ENCODE peak calls at places on chromosomes 7 and 10, in six cellular contexts. One of them, this sample, is unnamed.
A peak's percentile ranks its signal among the peaks of the same experiment; 100 is the strongest.

GRCh38 chr10:5570007-5570655 is 45.4 kb downstream of the CALML3 start:
- DNase-seq in PC-3: no peak
- DNase-seq in GM23248: no peak
- DNase-seq in neural progenitor cell: no peak
- DNase-seq in hepatocyte: no peak
- DNase-seq in OCI-LY7: no peak
- DNase-seq in this sample: no peak

GRCh38 chr10:4688620-4689019 is 137.4 kb upstream of the AKR1E2 start:
- DNase-seq in PC-3: no peak
- DNase-seq in GM23248: no peak
- DNase-seq in neural progenitor cell: no peak
- DNase-seq in hepatocyte: no peak
- DNase-seq in OCI-LY7: no peak
- DNase-seq in this sample: no peak

GRCh38 chr7:96773483-96773882 is 63.8 kb upstream of the SEM1 start:
- DNase-seq in PC-3: no peak
- DNase-seq in GM23248: no peak
- DNase-seq in neural progenitor cell: no peak
- DNase-seq in hepatocyte: no peak
- DNase-seq in OCI-LY7: no peak
- DNase-seq in this sample: no peak

GRCh38 chr7:4200546-4201094 is 481.5 kb upstream of the FOXK1 start:
- DNase-seq in PC-3: peak; percentile 19
- DNase-seq in GM23248: no peak
- DNase-seq in neural progenitor cell: no peak
- DNase-seq in hepatocyte: no peak
- DNase-seq in OCI-LY7: no peak
- DNase-seq in this sample: no peak

GRCh38 chr10:22489467-22489866 is 144.2 kb downstream of the SPAG6 start:
- DNase-seq in PC-3: no peak
- DNase-seq in GM23248: peak; percentile 28
- DNase-seq in neural progenitor cell: no peak
- DNase-seq in hepatocyte: no peak
- DNase-seq in OCI-LY7: no peak
- DNase-seq in this sample: no peak

GRCh38 chr7:52463341-52463740 is 572.1 kb upstream of the POM121L12 start:
- DNase-seq in PC-3: peak; percentile 64
- DNase-seq in GM23248: no peak
- DNase-seq in neural progenitor cell: no peak
- DNase-seq in hepatocyte: no peak
- DNase-seq in OCI-LY7: no peak
- DNase-seq in this sample: no peak

GRCh38 chr10:1048349-1048731 is 579 bp downstream of the IDI1 start:
- DNase-seq in PC-3: peak; percentile 2
- DNase-seq in GM23248: no peak
- DNase-seq in neural progenitor cell: no peak
- DNase-seq in hepatocyte: no peak
- DNase-seq in OCI-LY7: no peak
- DNase-seq in this sample: no peak

GRCh38 chr7:100563809-100564400 is 9.8 kb downstream of the SAP25 start:
- DNase-seq in PC-3: peak; percentile 68
- DNase-seq in GM23248: peak; percentile 74
- DNase-seq in neural progenitor cell: peak; percentile 81
- DNase-seq in hepatocyte: peak; percentile 85
- DNase-seq in OCI-LY7: peak; percentile 75
- DNase-seq in this sample: peak; percentile 96

GRCh38 chr7:157730614-157731013 is 393.8 kb downstream of the DNAJB6 start:
- DNase-seq in PC-3: no peak
- DNase-seq in GM23248: no peak
- DNase-seq in neural progenitor cell: no peak
- DNase-seq in hepatocyte: no peak
- DNase-seq in OCI-LY7: no peak
- DNase-seq in this sample: no peak

GRCh38 chr7:67045496-67045995 is 48.9 kb downstream of the TYW1 start:
- DNase-seq in PC-3: no peak
- DNase-seq in GM23248: no peak
- DNase-seq in neural progenitor cell: no peak
- DNase-seq in hepatocyte: no peak
- DNase-seq in OCI-LY7: no peak
- DNase-seq in this sample: no peak

GRCh38 chr10:50469778-50470193 is 154.0 kb downstream of the SGMS1 start:
- DNase-seq in PC-3: peak; percentile 26
- DNase-seq in GM23248: peak; percentile 50
- DNase-seq in neural progenitor cell: no peak
- DNase-seq in hepatocyte: no peak
- DNase-seq in OCI-LY7: no peak
- DNase-seq in this sample: no peak

GRCh38 chr7:156376317-156376716 is 264.3 kb upstream of the RNF32 start:
- DNase-seq in PC-3: no peak
- DNase-seq in GM23248: no peak
- DNase-seq in neural progenitor cell: no peak
- DNase-seq in hepatocyte: no peak
- DNase-seq in OCI-LY7: no peak
- DNase-seq in this sample: no peak

GRCh38 chr7:5500777-5501350 is 77.2 kb upstream of the TNRC18 start:
- DNase-seq in PC-3: no peak
- DNase-seq in GM23248: no peak
- DNase-seq in neural progenitor cell: no peak
- DNase-seq in hepatocyte: no peak
- DNase-seq in OCI-LY7: no peak
- DNase-seq in this sample: no peak

GRCh38 chr10:79405221-79405994 is 40.0 kb downstream of the ZCCHC24 start:
- DNase-seq in PC-3: no peak
- DNase-seq in GM23248: no peak
- DNase-seq in neural progenitor cell: no peak
- DNase-seq in hepatocyte: peak; percentile 61
- DNase-seq in OCI-LY7: no peak
- DNase-seq in this sample: no peak

GRCh38 chr10:79404690-79405131 is 40.7 kb downstream of the ZCCHC24 start:
- DNase-seq in PC-3: no peak
- DNase-seq in GM23248: no peak
- DNase-seq in neural progenitor cell: no peak
- DNase-seq in hepatocyte: no peak
- DNase-seq in OCI-LY7: no peak
- DNase-seq in this sample: no peak

GRCh38 chr10:79402951-79403350 is 42.5 kb downstream of the ZCCHC24 start:
- DNase-seq in PC-3: peak; percentile 77
- DNase-seq in GM23248: no peak
- DNase-seq in neural progenitor cell: no peak
- DNase-seq in hepatocyte: no peak
- DNase-seq in OCI-LY7: no peak
- DNase-seq in this sample: no peak

GRCh38 chr10:79403441-79404230 is 41.8 kb downstream of the ZCCHC24 start:
- DNase-seq in PC-3: peak; percentile 82
- DNase-seq in GM23248: no peak
- DNase-seq in neural progenitor cell: peak; percentile 61
- DNase-seq in hepatocyte: no peak
- DNase-seq in OCI-LY7: no peak
- DNase-seq in this sample: no peak

DNA sequence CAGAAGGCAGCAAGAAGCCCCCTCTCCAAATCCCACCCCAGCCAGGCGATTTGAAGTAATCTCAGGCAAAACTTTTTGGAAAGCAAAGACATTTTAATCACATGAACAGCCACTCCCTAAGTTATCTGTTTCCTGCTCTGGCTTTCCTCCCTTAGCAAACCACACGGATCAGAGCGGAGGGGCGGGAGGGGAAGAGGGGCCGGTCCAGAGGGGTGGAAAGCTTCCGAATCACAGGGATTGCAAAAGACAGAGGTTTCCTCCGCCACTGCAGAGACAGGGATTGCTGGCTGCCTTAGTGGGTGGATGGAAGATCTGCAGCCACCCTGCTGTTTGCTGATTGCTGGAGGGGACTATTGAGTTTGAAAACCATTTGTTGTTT is 41.2 kb downstream of the ZCCHC24 start:
- DNase-seq in PC-3: peak; percentile 81
- DNase-seq in GM23248: peak; percentile 88
- DNase-seq in neural progenitor cell: peak; percentile 45
- DNase-seq in hepatocyte: peak; percentile 81
- DNase-seq in OCI-LY7: no peak
- DNase-seq in this sample: peak; percentile 41
- H3K27ac ChIP-seq in PC-3: peak overlapping the region; percentile 36
- H3K27ac ChIP-seq in GM23248: peak overlapping the region; percentile 57
- H3K27ac ChIP-seq in neural progenitor cell: no peak overlapping the region
- H3K27ac ChIP-seq in hepatocyte: peak overlapping the region; percentile 93
- H3K27ac ChIP-seq in OCI-LY7: no peak overlapping the region
- H3K27ac ChIP-seq in this sample: no peak overlapping the region

GRCh38 chr10:48683893-48684292 is 780 bp upstream of the WDFY4 start:
- DNase-seq in PC-3: no peak
- DNase-seq in GM23248: no peak
- DNase-seq in neural progenitor cell: no peak
- DNase-seq in hepatocyte: no peak
- DNase-seq in OCI-LY7: peak; percentile 87
- DNase-seq in this sample: no peak

GRCh38 chr10:48684463-48684791 is 246 bp upstream of the WDFY4 start:
- DNase-seq in PC-3: no peak
- DNase-seq in GM23248: no peak
- DNase-seq in neural progenitor cell: no peak
- DNase-seq in hepatocyte: no peak
- DNase-seq in OCI-LY7: no peak
- DNase-seq in this sample: no peak

GRCh38 chr10:48682265-48682664 is 2.4 kb upstream of the WDFY4 start:
- DNase-seq in PC-3: no peak
- DNase-seq in GM23248: no peak
- DNase-seq in neural progenitor cell: no peak
- DNase-seq in hepatocyte: peak; percentile 4
- DNase-seq in OCI-LY7: no peak
- DNase-seq in this sample: no peak

GRCh38 chr10:48684792-48685651 is at the start of gene WDFY4:
- DNase-seq in PC-3: no peak
- DNase-seq in GM23248: no peak
- DNase-seq in neural progenitor cell: no peak
- DNase-seq in hepatocyte: no peak
- DNase-seq in OCI-LY7: peak; percentile 85
- DNase-seq in this sample: no peak

DNA sequence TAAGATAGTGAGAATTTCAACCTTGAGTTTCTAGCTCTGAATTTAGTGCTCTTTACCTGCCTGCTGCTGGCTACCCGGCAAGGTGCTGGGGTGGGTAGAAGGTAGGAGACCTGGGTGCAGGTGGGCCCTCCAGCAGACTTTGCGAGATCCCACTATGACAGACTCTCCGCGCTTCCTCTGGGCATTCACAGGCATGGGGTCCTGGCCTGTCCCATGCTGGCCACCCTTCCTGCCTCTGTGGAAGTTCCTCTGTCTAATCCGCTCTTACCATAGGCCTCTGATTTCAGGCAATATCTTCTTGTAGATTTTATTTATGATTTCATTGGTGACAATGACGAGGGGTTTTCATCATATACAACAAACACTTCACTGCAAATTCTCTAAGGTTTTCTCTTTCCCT is 1.2 kb upstream of the WDFY4 start:
- DNase-seq in PC-3: no peak
- DNase-seq in GM23248: no peak
- DNase-seq in neural progenitor cell: no peak
- DNase-seq in hepatocyte: no peak
- DNase-seq in OCI-LY7: no peak
- DNase-seq in this sample: no peak
- H3K4me2 ChIP-seq in PC-3: no peak overlapping the region
- H3K4me2 ChIP-seq in GM23248: no peak overlapping the region
- H3K4me2 ChIP-seq in neural progenitor cell: no peak overlapping the region
- H3K4me2 ChIP-seq in hepatocyte: no peak overlapping the region
- H3K4me2 ChIP-seq in OCI-LY7: peak overlapping the region; percentile 89
- H3K4me2 ChIP-seq in this sample: no peak overlapping the region

DNA sequence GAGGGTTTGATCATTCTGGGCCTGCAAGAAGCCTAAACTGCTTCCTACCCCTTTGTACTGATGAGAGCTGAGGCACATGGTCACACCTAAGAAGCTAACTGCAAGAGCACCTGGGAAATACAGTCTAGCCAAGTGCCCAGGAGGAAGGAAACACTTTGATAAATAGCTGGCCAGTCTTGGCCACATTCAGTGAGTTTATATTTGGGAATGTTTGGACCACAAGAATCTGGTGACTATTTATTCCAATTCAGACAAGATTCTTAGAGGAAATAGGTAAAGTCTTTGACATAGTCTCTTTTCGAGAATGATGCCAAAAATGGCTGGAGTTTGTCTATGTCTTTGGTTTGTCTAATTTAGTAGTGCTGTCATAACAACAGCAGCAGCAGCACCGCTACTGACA is 213.6 kb downstream of the KIF20B start:
- DNase-seq in PC-3: no peak
- DNase-seq in GM23248: no peak
- DNase-seq in neural progenitor cell: no peak
- DNase-seq in hepatocyte: no peak
- DNase-seq in OCI-LY7: no peak
- DNase-seq in this sample: no peak
- TF ChIP-seq EZH2phosphoT487 in PC-3: no peak
- TF ChIP-seq EZH2phosphoT487 in GM23248: no peak
- TF ChIP-seq EZH2phosphoT487 in neural progenitor cell: no peak
- TF ChIP-seq EZH2phosphoT487 in hepatocyte: no peak
- TF ChIP-seq EZH2phosphoT487 in OCI-LY7: no peak
- TF ChIP-seq EZH2phosphoT487 in this sample: no peak

GRCh38 chr10:59859570-59859969 is 46.8 kb downstream of the CCDC6 start:
- DNase-seq in PC-3: no peak
- DNase-seq in GM23248: no peak
- DNase-seq in neural progenitor cell: no peak
- DNase-seq in hepatocyte: no peak
- DNase-seq in OCI-LY7: no peak
- DNase-seq in this sample: no peak

GRCh38 chr10:59867590-59867989 is 38.8 kb downstream of the CCDC6 start:
- DNase-seq in PC-3: no peak
- DNase-seq in GM23248: no peak
- DNase-seq in neural progenitor cell: no peak
- DNase-seq in hepatocyte: no peak
- DNase-seq in OCI-LY7: no peak
- DNase-seq in this sample: no peak

GRCh38 chr10:59865101-59865500 is 41.3 kb downstream of the CCDC6 start:
- DNase-seq in PC-3: peak; percentile 90
- DNase-seq in GM23248: peak; percentile 13
- DNase-seq in neural progenitor cell: peak; percentile 33
- DNase-seq in hepatocyte: peak; percentile 13
- DNase-seq in OCI-LY7: peak; percentile 35
- DNase-seq in this sample: peak; percentile 81

GRCh38 chr10:59868974-59869940 is 37.1 kb downstream of the CCDC6 start:
- DNase-seq in PC-3: no peak
- DNase-seq in GM23248: no peak
- DNase-seq in neural progenitor cell: no peak
- DNase-seq in hepatocyte: no peak
- DNase-seq in OCI-LY7: no peak
- DNase-seq in this sample: no peak

DNA sequence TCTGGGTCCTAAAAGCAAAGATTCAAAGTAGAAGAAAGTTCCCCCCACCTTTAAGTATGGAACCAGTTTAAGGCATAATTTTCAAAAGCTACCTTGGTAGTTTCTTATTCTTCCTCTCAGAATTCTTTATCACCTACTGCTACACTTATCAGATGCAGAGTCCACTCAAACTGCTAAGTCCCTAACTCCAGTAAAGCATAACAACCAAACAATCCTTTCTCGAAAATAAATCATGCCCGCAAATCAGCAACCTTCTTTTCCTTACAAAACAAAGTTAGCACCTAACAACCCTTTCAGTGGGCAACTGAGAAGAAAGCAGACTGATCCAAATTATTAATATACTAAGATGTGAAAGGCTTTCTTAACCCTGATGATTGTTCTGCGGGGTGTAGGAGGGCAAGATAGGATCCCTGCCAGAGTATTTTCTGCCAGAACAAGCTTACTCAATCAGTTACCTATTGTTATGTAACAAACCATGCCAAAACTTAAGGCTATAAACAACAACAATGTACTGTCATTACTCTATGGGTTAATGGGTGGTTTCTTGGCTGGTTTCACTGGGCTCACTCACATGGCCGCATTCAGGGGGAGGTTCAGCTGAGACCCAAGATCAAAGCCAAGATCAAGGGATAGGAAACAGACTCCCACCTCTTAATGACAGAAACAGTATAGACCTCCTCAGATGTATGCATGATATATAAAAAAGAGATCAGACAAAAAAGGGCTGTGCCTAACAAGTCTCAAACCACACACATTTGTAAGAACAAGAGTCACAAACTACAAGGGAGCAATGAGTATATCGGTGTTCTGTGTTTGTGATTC is 42.0 kb downstream of the CCDC6 start:
- DNase-seq in PC-3: no peak
- DNase-seq in GM23248: no peak
- DNase-seq in neural progenitor cell: no peak
- DNase-seq in hepatocyte: no peak
- DNase-seq in OCI-LY7: no peak
- DNase-seq in this sample: no peak
- H3K27ac ChIP-seq in PC-3: no peak overlapping the region
- H3K27ac ChIP-seq in GM23248: no peak overlapping the region
- H3K27ac ChIP-seq in neural progenitor cell: no peak overlapping the region
- H3K27ac ChIP-seq in hepatocyte: no peak overlapping the region
- H3K27ac ChIP-seq in OCI-LY7: no peak overlapping the region
- H3K27ac ChIP-seq in this sample: no peak overlapping the region